ENCODE peak calls at places on chromosomes 1 and 21, in four cellular contexts. K is omental fat pad, Q is neural crest cell, I is type B pancreatic cell. E is an unnamed sample.

GRCh38 chr1:206441336-206441967 is 28.8 kb upstream of the IKBKE start:
- DNase-seq in I (no peak), Q (no peak), K (no peak), E (no peak)

GRCh38 chr21:36976882-36977651 is 10.6 kb upstream of the HLCS start:
- DNase-seq in Q (peak), I (no peak), K (no peak), E (peak)

GRCh38 chr1:156009404-156009803 is 11.3 kb downstream of the SSR2 start:
- DNase-seq in I (no peak), K (no peak), Q (no peak), E (no peak)

GRCh38 chr1:220325306-220325995 is 53.2 kb upstream of the RAB3GAP2 start:
- DNase-seq in I (no peak), Q (no peak), K (no peak), E (no peak)

GRCh38 chr1:21212126-21212525 is 35.4 kb upstream of the EIF4G3 start:
- DNase-seq in K (no peak), I (no peak), Q (no peak), E (peak)

GRCh38 chr21:38181101-38181500 is 75.7 kb upstream of the KCNJ15 start:
- DNase-seq in Q (no peak), I (no peak), K (no peak), E (peak)

GRCh38 chr1:41504126-41505035 is 19.9 kb upstream of the EDN2 start:
- DNase-seq in Q (no peak), K (no peak), I (no peak), E (peak)

GRCh38 chr1:173302890-173303829 is 96.0 kb upstream of the TNFSF4 start:
- DNase-seq in Q (no peak), K (no peak), I (no peak), E (no peak)

GRCh38 chr1:53014791-53015507 is 47.1 kb upstream of the PODN start:
- DNase-seq in K (peak), I (peak), Q (peak), E (peak)

GRCh38 chr1:66732407-66733166 is 19.7 kb upstream of the DYNLT5 start:
- DNase-seq in Q (no peak), K (no peak), I (no peak), E (peak)

GRCh38 chr1:25896266-25896665 is 10.0 kb downstream of the STMN1 start:
- DNase-seq in I (no peak), Q (no peak), K (no peak), E (no peak)

GRCh38 chr1:116949213-116949985 is 39.7 kb downstream of the PTGFRN start:
- DNase-seq in K (no peak), I (no peak), Q (no peak), E (no peak)

GRCh38 chr21:34891610-34891943 is 157.5 kb downstream of the RUNX1 start:
- DNase-seq in Q (no peak), I (no peak), K (no peak), E (no peak)

GRCh38 chr21:34890724-34891609 is 158.1 kb downstream of the RUNX1 start:
- DNase-seq in K (no peak), Q (peak), I (no peak), E (no peak)

GRCh38 chr21:34889537-34890257 is 159.4 kb downstream of the RUNX1 start:
- DNase-seq in K (no peak), Q (peak), I (peak), E (peak)

GRCh38 chr21:34889287-34889536 is 159.9 kb downstream of the RUNX1 start:
- DNase-seq in Q (peak), K (no peak), I (peak), E (peak)

GRCh38 chr21:34890258-34890723 is 158.8 kb downstream of the RUNX1 start:
- DNase-seq in Q (no peak), I (no peak), K (no peak), E (no peak)
- TF ChIP-seq CTCF in Q (no peak), I (peak), K (no peak), E (peak)

GRCh38 chr1:214397497-214397896 is 116.5 kb downstream of the SMYD2 start:
- DNase-seq in Q (no peak), K (no peak), I (no peak), E (no peak)

GRCh38 chr1:214398490-214398889 is 117.5 kb downstream of the SMYD2 start:
- DNase-seq in Q (no peak), I (no peak), K (no peak), E (no peak)

GRCh38 chr1:214392246-214392645 is 111.3 kb downstream of the SMYD2 start:
- DNase-seq in Q (no peak), I (no peak), K (no peak), E (no peak)

GRCh38 chr1:214396319-214396718 is 115.4 kb downstream of the SMYD2 start:
- DNase-seq in Q (no peak), I (no peak), K (no peak), E (no peak)

GRCh38 chr1:214393086-214393485 is 112.1 kb downstream of the SMYD2 start:
- DNase-seq in K (no peak), Q (no peak), I (no peak), E (no peak)
- TF ChIP-seq CTCF in K (no peak), Q (no peak), I (no peak), E (no peak)

GRCh38 chr1:168826269-168826668 is 97.3 kb upstream of the DPT start:
- DNase-seq in I (no peak), Q (no peak), K (no peak), E (no peak)
- TF ChIP-seq CTCF in I (no peak), Q (no peak), K (no peak), E (no peak)

DNA sequence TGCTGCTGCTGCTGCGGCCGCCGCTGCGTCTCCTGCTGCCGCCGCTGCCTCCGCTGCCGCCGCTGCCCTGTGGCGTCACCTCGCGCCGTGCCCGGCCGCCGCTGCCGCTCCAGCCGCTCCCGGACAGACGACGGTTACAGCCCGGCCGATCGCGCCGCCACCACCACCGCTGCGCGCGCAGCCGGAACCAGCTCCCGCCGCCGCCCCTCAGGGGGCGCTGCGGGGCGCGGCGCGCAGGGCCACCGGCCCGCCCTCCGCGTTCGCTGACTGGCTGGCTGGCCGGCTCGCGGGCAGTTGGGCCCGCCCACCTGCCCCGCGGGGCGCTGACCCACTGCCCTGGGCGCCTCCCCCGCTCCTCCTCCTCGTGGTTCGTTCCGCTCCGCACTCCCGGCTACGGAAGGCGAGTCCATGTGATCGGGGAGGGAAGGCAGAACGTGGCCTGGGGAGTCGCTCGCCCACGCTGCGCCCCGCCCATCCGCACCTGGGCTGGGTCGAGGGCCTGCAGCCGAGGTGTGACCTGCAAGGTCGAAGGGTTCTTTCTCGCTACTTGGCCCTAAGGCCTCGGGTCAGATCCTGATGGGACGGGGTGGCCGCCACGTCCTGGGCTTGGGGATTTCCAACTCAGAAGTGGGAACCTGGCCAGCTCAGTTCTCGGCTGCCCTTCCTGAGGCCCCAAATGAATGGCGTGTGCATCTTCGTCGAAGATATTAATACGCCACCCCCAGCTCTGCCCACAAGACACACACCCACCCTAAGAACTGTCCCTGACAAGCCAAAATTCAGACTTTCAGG is at the start of gene PTP4A2:
- DNase-seq in Q (peak), I (peak), K (peak), E (peak)
- TF ChIP-seq CTCF in Q (peak), I (peak), K (peak), E (peak)